ENCODE peak calls at places on chromosomes 7 and 10, in four cellular contexts. One of them, this sample, is unnamed.

GRCh38 chr10:69269761-69270160 is 8.5 kb upstream of the HK1 start:
- DNase-seq in GM12878: no peak
- DNase-seq in K562: no peak
- DNase-seq in HepG2: no peak
- DNase-seq in this sample: no peak

GRCh38 chr7:128117691-128118090 is 86.5 kb upstream of the LRRC4 start:
- DNase-seq in GM12878: no peak
- DNase-seq in K562: no peak
- DNase-seq in HepG2: no peak
- DNase-seq in this sample: no peak

GRCh38 chr7:525740-526139 is 6.1 kb upstream of the PDGFA start:
- DNase-seq in GM12878: no peak
- DNase-seq in K562: no peak
- DNase-seq in HepG2: no peak
- DNase-seq in this sample: no peak

GRCh38 chr7:4959356-4959755 is 369 bp upstream of the MMD2 start:
- DNase-seq in GM12878: no peak
- DNase-seq in K562: no peak
- DNase-seq in HepG2: no peak
- DNase-seq in this sample: peak; percentile 63

GRCh38 chr10:49131507-49132385 is 2.1 kb downstream of the FAM170B start:
- DNase-seq in GM12878: no peak
- DNase-seq in K562: no peak
- DNase-seq in HepG2: no peak
- DNase-seq in this sample: no peak

GRCh38 chr7:43516581-43517342 is 66.1 kb upstream of the STK17A start:
- DNase-seq in GM12878: peak; percentile 48
- DNase-seq in K562: no peak
- DNase-seq in HepG2: no peak
- DNase-seq in this sample: no peak

GRCh38 chr7:70568674-70569334 is 563.1 kb upstream of the GALNT17 start:
- DNase-seq in GM12878: no peak
- DNase-seq in K562: no peak
- DNase-seq in HepG2: no peak
- DNase-seq in this sample: no peak

GRCh38 chr10:80462986-80463741 is 9.1 kb downstream of the TSPAN14 start:
- DNase-seq in GM12878: no peak
- DNase-seq in K562: no peak
- DNase-seq in HepG2: no peak
- DNase-seq in this sample: no peak

GRCh38 chr10:33239257-33239656 is 95.2 kb downstream of the NRP1 start:
- DNase-seq in GM12878: no peak
- DNase-seq in K562: no peak
- DNase-seq in HepG2: no peak
- DNase-seq in this sample: no peak

GRCh38 chr7:84998665-84999064 is 188.2 kb downstream of the SEMA3D start:
- DNase-seq in GM12878: no peak
- DNase-seq in K562: no peak
- DNase-seq in HepG2: no peak
- DNase-seq in this sample: peak; percentile 53

GRCh38 chr7:98420966-98421612 is 20.2 kb upstream of the BAIAP2L1 start:
- DNase-seq in GM12878: no peak
- DNase-seq in K562: peak; percentile 91
- DNase-seq in HepG2: peak; percentile 76
- DNase-seq in this sample: peak; percentile 95

GRCh38 chr10:21496285-21497176 is 29.0 kb downstream of the SKIDA1 start:
- DNase-seq in GM12878: no peak
- DNase-seq in K562: peak; percentile 66
- DNase-seq in HepG2: peak; percentile 54
- DNase-seq in this sample: peak; percentile 63

GRCh38 chr10:49080071-49080470 is 35.3 kb downstream of the VSTM4 start:
- DNase-seq in GM12878: no peak
- DNase-seq in K562: no peak
- DNase-seq in HepG2: no peak
- DNase-seq in this sample: no peak

GRCh38 chr10:88243847-88244730 is 339.0 kb downstream of the RNLS start:
- DNase-seq in GM12878: no peak
- DNase-seq in K562: no peak
- DNase-seq in HepG2: no peak
- DNase-seq in this sample: no peak

GRCh38 chr7:101236292-101236691 is 1.3 kb downstream of the CLDN15 start:
- DNase-seq in GM12878: no peak
- DNase-seq in K562: no peak
- DNase-seq in HepG2: no peak
- DNase-seq in this sample: no peak

GRCh38 chr7:158452331-158452730 is 135.3 kb downstream of the PTPRN2 start:
- DNase-seq in GM12878: no peak
- DNase-seq in K562: no peak
- DNase-seq in HepG2: no peak
- DNase-seq in this sample: no peak

GRCh38 chr10:17805921-17806577 is 3.1 kb upstream of the MRC1 start:
- DNase-seq in GM12878: no peak
- DNase-seq in K562: no peak
- DNase-seq in HepG2: no peak
- DNase-seq in this sample: peak; percentile 24

GRCh38 chr10:63055705-63056104 is 77.4 kb upstream of the NRBF2 start:
- DNase-seq in GM12878: no peak
- DNase-seq in K562: no peak
- DNase-seq in HepG2: no peak
- DNase-seq in this sample: no peak

GRCh38 chr7:110541962-110542361 is 549.0 kb upstream of the LRRN3 start:
- DNase-seq in GM12878: no peak
- DNase-seq in K562: no peak
- DNase-seq in HepG2: no peak
- DNase-seq in this sample: no peak

GRCh38 chr7:72462311-72462710 is 50.2 kb upstream of the CALN1 start:
- DNase-seq in GM12878: no peak
- DNase-seq in K562: no peak
- DNase-seq in HepG2: no peak
- DNase-seq in this sample: no peak

GRCh38 chr10:43259248-43259980 is 7.5 kb downstream of the RASGEF1A start:
- DNase-seq in GM12878: no peak
- DNase-seq in K562: no peak
- DNase-seq in HepG2: no peak
- DNase-seq in this sample: no peak

GRCh38 chr10:96587255-96588059 is 645 bp upstream of the TM9SF3 start:
- DNase-seq in GM12878: no peak
- DNase-seq in K562: no peak
- DNase-seq in HepG2: peak; percentile 75
- DNase-seq in this sample: peak; percentile 76

GRCh38 chr10:75632750-75633462 is 201.5 kb downstream of the LRMDA start:
- DNase-seq in GM12878: no peak
- DNase-seq in K562: no peak
- DNase-seq in HepG2: no peak
- DNase-seq in this sample: no peak

GRCh38 chr10:46520381-46520780 is 36.1 kb downstream of the GPRIN2 start:
- DNase-seq in GM12878: no peak
- DNase-seq in K562: no peak
- DNase-seq in HepG2: no peak
- DNase-seq in this sample: no peak

GRCh38 chr10:14698487-14699170 is 76.1 kb downstream of the FAM107B start:
- DNase-seq in GM12878: no peak
- DNase-seq in K562: no peak
- DNase-seq in HepG2: no peak
- DNase-seq in this sample: no peak

GRCh38 chr7:47253650-47254080 is 328.2 kb downstream of the TNS3 start:
- DNase-seq in GM12878: no peak
- DNase-seq in K562: peak; percentile 28
- DNase-seq in HepG2: no peak
- DNase-seq in this sample: no peak

GRCh38 chr7:104241581-104241980 is 33.8 kb upstream of the ORC5 start:
- DNase-seq in GM12878: no peak
- DNase-seq in K562: no peak
- DNase-seq in HepG2: no peak
- DNase-seq in this sample: no peak

GRCh38 chr10:26211781-26212444 is 4.7 kb upstream of the GAD2 start:
- DNase-seq in GM12878: no peak
- DNase-seq in K562: no peak
- DNase-seq in HepG2: no peak
- DNase-seq in this sample: peak; percentile 72

GRCh38 chr10:114881916-114882315 is 56.1 kb upstream of the TRUB1 start:
- DNase-seq in GM12878: no peak
- DNase-seq in K562: no peak
- DNase-seq in HepG2: no peak
- DNase-seq in this sample: no peak

DNA sequence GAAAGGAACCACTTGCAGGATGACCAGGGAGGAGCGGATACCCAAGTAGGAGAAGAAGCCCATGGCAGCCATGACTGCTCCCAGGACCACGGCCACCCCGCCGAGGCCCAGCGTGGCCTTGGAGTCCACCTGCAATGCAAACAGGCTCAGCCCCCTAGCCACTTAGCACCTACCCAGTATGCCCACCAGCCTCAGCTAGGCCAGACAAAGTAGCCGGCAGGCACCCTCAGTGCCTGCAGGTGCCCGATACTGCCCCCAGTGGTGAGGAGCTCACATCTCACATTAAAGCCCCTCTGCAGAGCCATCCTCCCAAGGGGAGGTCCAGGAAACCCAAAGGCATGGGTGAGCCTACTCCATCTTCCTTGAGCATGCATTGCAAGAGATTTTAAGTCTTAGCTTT is 6.6 kb downstream of the NPC1L1 start:
- DNase-seq in GM12878: no peak
- DNase-seq in K562: peak; percentile 89
- DNase-seq in HepG2: peak; percentile 54
- DNase-seq in this sample: peak; percentile 86
- TF ChIP-seq JUNB in GM12878: no peak
- TF ChIP-seq JUNB in K562: no peak
- TF ChIP-seq JUNB in HepG2: no peak
- TF ChIP-seq JUNB in this sample: no peak

DNA sequence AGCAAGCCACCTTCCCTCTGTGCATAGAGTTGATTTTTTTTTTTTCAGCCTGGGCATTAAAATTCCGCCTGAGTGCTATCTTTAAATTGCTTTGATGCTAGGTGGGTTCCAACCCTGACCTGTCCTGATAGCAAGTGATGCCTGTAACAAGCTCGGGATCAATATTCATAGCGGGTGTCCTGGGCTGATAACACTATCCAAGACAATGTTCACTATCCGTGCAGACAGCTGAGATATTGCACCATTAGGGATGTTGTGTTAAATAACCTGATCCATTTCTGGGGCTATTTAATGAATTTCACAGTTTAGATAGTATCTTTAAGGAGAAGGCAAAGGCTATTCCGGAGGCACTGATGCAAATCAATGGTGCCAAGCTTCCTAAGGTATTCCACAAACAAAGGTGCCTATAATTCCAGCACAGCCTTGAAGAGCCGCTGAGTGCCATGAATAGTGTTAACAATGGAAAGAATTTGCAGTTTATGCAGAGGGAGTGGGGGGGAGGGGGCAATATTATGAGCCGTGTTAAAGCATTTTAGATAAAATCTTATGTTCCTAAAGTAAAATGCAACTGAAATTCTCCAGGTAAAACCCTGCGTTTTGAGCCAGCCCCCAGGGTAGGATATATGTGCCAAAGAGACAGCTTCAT is 4.3 kb upstream of the NKX1-2 start:
- DNase-seq in GM12878: no peak
- DNase-seq in K562: peak; percentile 54
- DNase-seq in HepG2: no peak
- DNase-seq in this sample: peak; percentile 80
- TF ChIP-seq POLR2AphosphoS5 in GM12878: no peak
- TF ChIP-seq POLR2AphosphoS5 in K562: peak; percentile 66
- TF ChIP-seq POLR2AphosphoS5 in HepG2: no peak
- TF ChIP-seq POLR2AphosphoS5 in this sample: no peak

DNA sequence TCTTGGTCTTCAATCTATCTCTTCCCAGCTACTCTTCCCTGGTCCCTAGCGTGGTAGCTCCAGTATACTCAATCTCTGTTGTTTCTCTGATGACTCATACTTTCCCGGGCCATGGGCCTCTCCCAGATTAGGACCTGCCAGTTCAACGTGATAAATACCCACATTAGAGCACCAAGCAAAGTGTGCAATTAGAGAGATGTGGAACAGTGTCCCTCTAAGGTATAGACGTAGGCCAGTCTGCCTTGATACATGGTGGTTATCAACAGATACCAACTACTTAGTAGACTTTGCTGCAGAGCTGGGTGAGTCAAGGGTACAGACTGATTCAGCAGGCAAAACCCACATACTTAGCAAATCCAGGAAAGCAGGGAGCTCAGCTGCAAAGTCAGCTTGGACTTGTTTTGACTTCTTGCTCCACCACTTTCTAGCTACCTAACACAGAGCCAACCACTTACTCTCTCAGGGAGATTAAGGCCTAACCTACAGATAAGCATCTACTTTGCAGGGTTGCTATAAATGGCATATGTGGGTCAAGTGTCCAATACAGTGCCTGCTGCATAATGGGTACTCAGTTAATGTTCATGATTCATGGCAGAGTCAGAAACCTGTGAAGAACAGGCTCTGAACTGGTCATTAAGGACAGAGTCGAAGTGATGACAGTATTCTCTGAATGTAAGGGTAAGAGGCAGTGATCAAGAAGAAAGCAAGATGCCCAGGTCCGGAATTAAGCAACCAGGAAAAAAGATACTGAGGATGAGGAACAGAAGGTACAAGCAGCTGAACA is 176.1 kb downstream of the CHN2 start:
- DNase-seq in GM12878: no peak
- DNase-seq in K562: no peak
- DNase-seq in HepG2: peak; percentile 12
- DNase-seq in this sample: no peak
- TF ChIP-seq JUNB in GM12878: no peak
- TF ChIP-seq JUNB in K562: peak; percentile 68
- TF ChIP-seq JUNB in HepG2: no peak
- TF ChIP-seq JUNB in this sample: no peak

GRCh38 chr10:27391916-27392315 is 112.2 kb upstream of the RAB18 start:
- DNase-seq in GM12878: no peak
- DNase-seq in K562: no peak
- DNase-seq in HepG2: no peak
- DNase-seq in this sample: no peak
- TF ChIP-seq POLR2AphosphoS5 in GM12878: no peak
- TF ChIP-seq POLR2AphosphoS5 in K562: no peak
- TF ChIP-seq POLR2AphosphoS5 in HepG2: no peak
- TF ChIP-seq POLR2AphosphoS5 in this sample: no peak

GRCh38 chr7:16171928-16172327 is 249.4 kb downstream of the CRPPA start:
- DNase-seq in GM12878: no peak
- DNase-seq in K562: no peak
- DNase-seq in HepG2: no peak
- DNase-seq in this sample: no peak
- TF ChIP-seq JUNB in GM12878: no peak
- TF ChIP-seq JUNB in K562: no peak
- TF ChIP-seq JUNB in HepG2: no peak
- TF ChIP-seq JUNB in this sample: no peak

DNA sequence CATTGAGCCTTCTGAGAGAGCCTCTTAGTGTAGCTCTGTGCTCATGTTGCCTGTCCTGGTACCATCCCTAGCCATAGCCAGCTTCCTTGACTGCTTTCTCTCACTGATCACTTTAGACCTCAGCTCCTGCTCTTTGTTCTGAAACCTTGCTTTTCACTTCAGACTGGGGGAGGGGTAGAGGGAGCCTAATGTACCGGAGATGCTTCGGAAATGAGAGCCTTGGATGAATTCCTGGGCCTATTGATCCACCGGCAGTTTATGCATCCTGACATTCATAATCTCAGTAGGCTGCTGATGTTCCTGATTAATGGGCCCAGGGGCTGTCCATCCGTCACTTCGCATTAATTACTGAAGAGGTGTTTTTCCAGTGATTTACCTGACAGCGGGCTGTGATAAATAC is 38.8 kb downstream of the R3HCC1L start:
- DNase-seq in GM12878: no peak
- DNase-seq in K562: no peak
- DNase-seq in HepG2: no peak
- DNase-seq in this sample: peak; percentile 78
- TF ChIP-seq POLR2AphosphoS5 in GM12878: no peak
- TF ChIP-seq POLR2AphosphoS5 in K562: no peak
- TF ChIP-seq POLR2AphosphoS5 in HepG2: no peak
- TF ChIP-seq POLR2AphosphoS5 in this sample: no peak

This sample was measured in GM23338.